ENCODE peak calls at places on chromosomes 12 and 14, in six cellular contexts. V is heart left ventricle, I is tibial nerve, Z is left ventricle myocardium inferior, M is lower lobe of right lung, L is keratinocyte. F is an unnamed sample.

GRCh38 chr14:79186523-79186922 is 1016.4 kb downstream of the NRXN3 start:
- DNase-seq in V (no peak), I (no peak), Z (no peak), M (no peak), L (no peak), F (no peak)

GRCh38 chr14:38762845-38763244 is 340.2 kb downstream of the SEC23A start:
- DNase-seq in V (no peak), I (no peak), Z (no peak), M (no peak), L (no peak), F (no peak)

GRCh38 chr14:22549981-22550670 is 38.9 kb downstream of the DAD1 start:
- DNase-seq in V (no peak), I (no peak), Z (no peak), M (no peak), L (no peak), F (no peak)

GRCh38 chr14:100708349-100709217 is 18.1 kb upstream of the DLK1 start:
- DNase-seq in V (peak; percentile 48), I (no peak), Z (peak; percentile 70), M (peak; percentile 77), L (no peak), F (no peak)

GRCh38 chr12:71565568-71565967 is 98.1 kb downstream of the ZFC3H1 start:
- DNase-seq in V (no peak), I (no peak), Z (no peak), M (no peak), L (no peak), F (no peak)

GRCh38 chr14:98907981-98908544 is 363.9 kb downstream of the BCL11B start:
- DNase-seq in V (no peak), I (no peak), Z (no peak), M (no peak), L (no peak), F (no peak)

GRCh38 chr12:94099191-94099983 is 49.0 kb upstream of the PLXNC1 start:
- DNase-seq in V (no peak), I (no peak), Z (no peak), M (no peak), L (no peak), F (no peak)

GRCh38 chr14:92531151-92531873 is 17.7 kb downstream of the RIN3 start:
- DNase-seq in V (no peak), I (no peak), Z (no peak), M (peak; percentile 63), L (no peak), F (no peak)

GRCh38 chr12:110741795-110742717 is 635 bp downstream of the PPP1CC start:
- DNase-seq in V (no peak), I (no peak), Z (no peak), M (peak; percentile 56), L (no peak), F (no peak)

GRCh38 chr12:57574795-57575194 is 16.2 kb upstream of the PIP4K2C start:
- DNase-seq in V (no peak), I (no peak), Z (no peak), M (no peak), L (no peak), F (no peak)

GRCh38 chr12:89733579-89734201 is 25.1 kb upstream of the ATP2B1 start:
- DNase-seq in V (no peak), I (no peak), Z (no peak), M (no peak), L (peak; percentile 70), F (no peak)

GRCh38 chr12:79138872-79139271 is 274.3 kb downstream of the SYT1 start:
- DNase-seq in V (no peak), I (no peak), Z (no peak), M (no peak), L (no peak), F (no peak)

GRCh38 chr14:39469094-39469710 is 37.0 kb upstream of the FBXO33 start:
- DNase-seq in V (no peak), I (no peak), Z (no peak), M (no peak), L (no peak), F (peak; percentile 43)

GRCh38 chr12:123388948-123389559 is 5.1 kb downstream of the KMT5A start:
- DNase-seq in V (no peak), I (no peak), Z (no peak), M (no peak), L (no peak), F (no peak)

GRCh38 chr14:50237448-50237847 is 6.1 kb upstream of the SOS2 start:
- DNase-seq in V (no peak), I (no peak), Z (no peak), M (no peak), L (no peak), F (no peak)

GRCh38 chr12:39297946-39298345 is 145.0 kb downstream of the KIF21A start:
- DNase-seq in V (no peak), I (no peak), Z (no peak), M (no peak), L (no peak), F (no peak)

GRCh38 chr14:76375484-76375883 is 453 bp upstream of the ESRRB start:
- DNase-seq in V (no peak), I (no peak), Z (no peak), M (no peak), L (no peak), F (no peak)

GRCh38 chr14:21268612-21269251 is 510 bp downstream of the HNRNPC start:
- DNase-seq in V (no peak), I (no peak), Z (no peak), M (no peak), L (no peak), F (no peak)

GRCh38 chr12:21025656-21026055 is 105.3 kb upstream of the SLCO1B1 start:
- DNase-seq in V (no peak), I (no peak), Z (no peak), M (no peak), L (no peak), F (no peak)

GRCh38 chr14:36939265-36939664 is 233.1 kb downstream of the SLC25A21 start:
- DNase-seq in V (no peak), I (no peak), Z (no peak), M (no peak), L (no peak), F (no peak)

GRCh38 chr14:102827716-102828115 is 50.5 kb downstream of the TRAF3 start:
- DNase-seq in V (no peak), I (no peak), Z (no peak), M (no peak), L (no peak), F (no peak)

GRCh38 chr14:102826161-102826560 is 48.9 kb downstream of the TRAF3 start:
- DNase-seq in V (no peak), I (no peak), Z (no peak), M (no peak), L (no peak), F (no peak)

GRCh38 chr14:102825307-102826095 is 48.3 kb downstream of the TRAF3 start:
- DNase-seq in V (no peak), I (no peak), Z (no peak), M (no peak), L (no peak), F (no peak)

GRCh38 chr14:102828201-102828600 is 51.0 kb downstream of the TRAF3 start:
- DNase-seq in V (no peak), I (no peak), Z (no peak), M (no peak), L (no peak), F (no peak)

DNA sequence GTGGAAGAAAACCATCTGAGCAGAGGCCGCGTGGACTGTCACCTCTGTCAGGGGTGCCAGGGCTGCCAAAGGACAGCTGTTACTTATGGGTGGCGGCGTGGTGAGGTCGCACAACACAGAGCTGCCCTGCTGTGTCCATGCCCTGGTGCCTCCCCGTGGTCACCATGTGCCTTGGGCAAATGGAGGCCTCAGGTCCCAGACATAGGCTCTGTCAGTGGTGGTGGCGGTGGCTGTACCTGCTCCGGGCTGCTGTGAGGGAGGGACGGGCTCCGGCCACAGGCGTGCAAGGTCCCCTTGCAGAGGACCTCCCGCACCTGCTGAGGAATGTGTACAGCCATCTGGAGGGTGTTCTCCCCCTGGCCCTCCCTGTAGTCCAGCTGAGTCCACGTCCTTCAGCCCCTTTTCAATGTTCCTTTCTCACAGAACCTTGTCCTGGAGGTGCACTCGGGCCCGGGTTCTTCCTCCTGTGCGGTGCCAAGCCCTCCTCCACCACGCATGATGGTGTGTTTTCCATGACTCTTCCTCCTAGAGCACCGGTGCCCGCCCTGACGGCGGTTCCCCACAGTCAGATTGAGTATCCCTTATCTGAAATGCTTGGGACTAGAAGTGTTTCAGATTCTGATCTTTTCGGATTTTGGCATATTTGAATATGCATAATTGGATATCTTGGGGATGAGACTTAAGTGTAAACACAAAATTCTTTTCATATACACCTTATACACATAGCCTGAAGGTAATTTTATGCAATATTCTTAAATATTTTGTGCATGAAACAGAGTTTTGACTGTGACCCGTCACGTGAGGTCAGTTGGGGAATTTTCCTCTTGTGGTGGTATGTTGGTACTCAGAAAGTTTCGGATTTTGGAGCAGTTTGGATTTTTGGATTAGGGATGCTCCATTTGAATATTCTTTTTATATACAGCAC is 49.8 kb downstream of the TRAF3 start:
- DNase-seq in V (no peak), I (no peak), Z (no peak), M (no peak), L (no peak), F (no peak)
- H3K36me3 ChIP-seq in V (no peaks in the 10 kb centered on the region), I (no peaks in the 10 kb centered on the region), Z (no peaks in the 10 kb centered on the region), M (no peaks in the 10 kb centered on the region), L (no peaks in the 10 kb centered on the region), F (no peaks in the 10 kb centered on the region)

DNA sequence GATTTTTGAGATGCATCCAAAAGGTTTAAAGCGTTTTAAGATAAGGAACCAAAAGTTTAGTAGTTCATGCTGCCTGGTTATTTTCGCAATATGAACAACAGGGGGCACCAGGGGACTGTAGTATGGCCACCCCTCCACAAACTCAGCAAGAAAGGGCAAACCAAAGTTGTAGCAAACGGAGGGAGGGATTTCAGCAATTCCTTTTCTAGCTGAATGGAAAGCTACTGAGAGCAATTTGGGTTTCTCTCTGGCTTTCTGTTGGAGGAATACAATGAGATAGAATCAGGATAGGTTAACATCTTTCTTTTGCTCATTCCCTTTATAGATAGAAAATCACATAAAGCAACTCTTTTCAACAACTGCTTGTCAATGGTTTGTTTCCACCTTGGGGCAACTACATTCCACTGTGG is 62.5 kb downstream of the DRAM1 start:
- DNase-seq in V (peak; percentile 37), I (peak; percentile 23), Z (no peak), M (no peak), L (peak; percentile 11), F (no peak)
- H3K27ac ChIP-seq in V (peak overlapping the region; percentile 47), I (peak overlapping the region; percentile 44), Z (peak overlapping the region; percentile 71), M (no peak overlapping the region), L (no peak overlapping the region), F (no peak overlapping the region)

DNA sequence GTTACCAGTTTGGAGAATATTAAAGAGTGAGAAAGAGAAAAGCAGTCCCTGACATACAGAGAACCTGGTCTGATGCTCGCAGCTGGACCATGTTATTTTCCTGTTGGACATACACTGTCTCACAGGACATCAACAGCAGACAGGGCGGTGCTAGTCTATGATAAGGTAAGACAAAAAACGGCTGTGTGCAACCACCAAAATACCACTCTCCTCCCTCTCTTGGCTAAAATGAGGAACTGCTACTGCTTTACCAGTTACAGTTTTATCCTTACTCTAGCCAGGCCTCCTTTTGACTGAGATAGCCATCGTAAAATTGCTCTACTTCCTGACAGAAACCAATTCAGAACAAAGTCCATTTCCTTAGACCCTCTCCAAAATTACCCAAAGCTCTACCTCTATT is 47.0 kb upstream of the ERGIC2 start:
- DNase-seq in V (no peak), I (no peak), Z (no peak), M (no peak), L (no peak), F (no peak)
- H3K36me3 ChIP-seq in V (no peaks in the 10 kb centered on the region), I (no peaks in the 10 kb centered on the region), Z (no peaks in the 10 kb centered on the region), M (no peaks in the 10 kb centered on the region), L (no peaks in the 10 kb centered on the region), F (no peaks in the 10 kb centered on the region)

DNA sequence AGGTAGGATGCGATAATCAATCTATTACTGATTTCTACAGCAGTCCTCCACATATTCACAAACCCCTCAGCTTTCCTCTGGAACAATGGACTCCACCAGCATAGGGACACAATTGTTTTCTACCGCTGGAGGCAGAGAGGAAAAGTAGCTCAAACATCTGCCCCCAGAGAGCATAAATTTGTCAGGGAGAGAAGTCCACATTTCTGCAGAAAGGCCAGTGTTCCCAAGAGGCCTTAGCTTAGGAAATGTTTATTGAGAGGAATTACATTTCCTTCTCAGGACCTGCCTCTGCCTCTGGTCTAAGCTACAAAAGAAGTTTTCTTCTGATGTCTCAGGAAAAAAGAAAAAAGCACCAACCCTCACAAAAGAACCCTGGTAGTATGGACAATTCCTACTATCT is 217.8 kb upstream of the BMP4 start:
- DNase-seq in V (no peak), I (no peak), Z (no peak), M (no peak), L (no peak), F (no peak)
- H3K27ac ChIP-seq in V (peak overlapping the region; percentile 66), I (no peak overlapping the region), Z (peak overlapping the region; percentile 66), M (peak overlapping the region; percentile 27), L (no peak overlapping the region), F (no peak overlapping the region)

F was measured in kidney.